ENCODE peak calls at places on chromosomes 4 and X, in seven cellular contexts. A is neuronal stem cell, S is H9, X is H1, T is mesendoderm, Z is IMR-90, M is trophoblast cell. V is an unnamed sample.

GRCh38 chr4:8848507-8849265 is 23.0 kb downstream of the HMX1 start:
- DNase-seq in A (no peak), S (peak; percentile 8), X (peak; percentile 35), T (no peak), Z (no peak), M (no peak), V (no peak)

GRCh38 chr4:1043658-1044468 is 32.4 kb downstream of the FGFRL1 start:
- DNase-seq in A (peak; percentile 63), S (peak; percentile 82), X (peak; percentile 73), T (peak; percentile 97), Z (peak; percentile 99), M (peak; percentile 93), V (peak; percentile 99)

GRCh38 chr4:143455211-143455610 is 58.3 kb upstream of the SMARCA5 start:
- DNase-seq in A (no peak), S (no peak), X (no peak), T (peak; percentile 32), Z (no peak), M (no peak), V (no peak)

GRCh38 chrX:17242470-17242869 is 132.5 kb upstream of the NHS start:
- DNase-seq in A (peak; percentile 42), S (no peak), X (peak; percentile 45), T (peak; percentile 19), Z (peak; percentile 55), M (peak; percentile 78), V (peak; percentile 18)

GRCh38 chr4:151193414-151193813 is 83.5 kb upstream of the PRSS48 start:
- DNase-seq in A (no peak), S (no peak), X (no peak), T (no peak), Z (no peak), M (no peak), V (no peak)

GRCh38 chr4:98662619-98663225 is 4.3 kb upstream of the TSPAN5 start:
- DNase-seq in A (no peak), S (peak; percentile 80), X (peak; percentile 64), T (peak; percentile 38), Z (peak; percentile 9), M (no peak), V (no peak)

GRCh38 chr4:76836860-76837564 is 60.9 kb downstream of the SOWAHB start:
- DNase-seq in A (no peak), S (no peak), X (no peak), T (no peak), Z (no peak), M (no peak), V (peak; percentile 17)

GRCh38 chr4:104677122-104677521 is 182.4 kb upstream of the CXXC4 start:
- DNase-seq in A (peak; percentile 49), S (peak; percentile 25), X (no peak), T (peak; percentile 43), Z (no peak), M (no peak), V (no peak)

GRCh38 chrX:45472968-45473367 is 272.3 kb upstream of the DIPK2B start:
- DNase-seq in A (no peak), S (no peak), X (no peak), T (no peak), Z (peak; percentile 68), M (no peak), V (peak; percentile 6)

GRCh38 chr4:71377561-71377960 is 38.7 kb downstream of the SLC4A4 start:
- DNase-seq in A (no peak), S (no peak), X (no peak), T (no peak), Z (peak; percentile 95), M (no peak), V (peak; percentile 93)

GRCh38 chr4:156751486-156751885 is 220.1 kb downstream of the PDGFC start:
- DNase-seq in A (no peak), S (no peak), X (no peak), T (no peak), Z (peak; percentile 42), M (no peak), V (peak; percentile 53)

GRCh38 chr4:747546-748170 is 42.0 kb downstream of the PCGF3 start:
- DNase-seq in A (no peak), S (no peak), X (no peak), T (no peak), Z (no peak), M (no peak), V (no peak)

GRCh38 chrX:14630724-14631123 is 101.4 kb downstream of the GLRA2 start:
- DNase-seq in A (no peak), S (no peak), X (no peak), T (peak; percentile 1), Z (no peak), M (no peak), V (no peak)

GRCh38 chrX:47687249-47687648 is 28.3 kb upstream of the UXT start:
- DNase-seq in A (no peak), S (no peak), X (no peak), T (no peak), Z (no peak), M (peak; percentile 57), V (no peak)

GRCh38 chrX:574355-574754 is 56.2 kb upstream of the SHOX start:
- DNase-seq in A (no peak), S (no peak), X (no peak), T (no peak), Z (no peak), M (no peak), V (no peak)

GRCh38 chr4:31365006-31365690 is 645.0 kb downstream of the PCDH7 start:
- DNase-seq in A (no peak), S (no peak), X (no peak), T (no peak), Z (no peak), M (no peak), V (no peak)

GRCh38 chr4:76449362-76449767 is 14.3 kb downstream of the SHROOM3 start:
- DNase-seq in A (no peak), S (no peak), X (no peak), T (no peak), Z (no peak), M (no peak), V (no peak)

GRCh38 chrX:154136627-154137161 is 7.3 kb upstream of the OPN1LW start:
- DNase-seq in A (peak; percentile 73), S (peak; percentile 80), X (peak; percentile 85), T (peak; percentile 85), Z (peak; percentile 25), M (peak; percentile 69), V (peak; percentile 59)

GRCh38 chr4:1247811-1248261 is 1.1 kb downstream of the CTBP1 start:
- DNase-seq in A (peak; percentile 17), S (peak; percentile 39), X (peak; percentile 71), T (no peak), Z (no peak), M (peak; percentile 56), V (peak; percentile 42)

GRCh38 chr4:80243274-80244018 is 23.0 kb upstream of the FGF5 start:
- DNase-seq in A (no peak), S (no peak), X (no peak), T (no peak), Z (no peak), M (no peak), V (no peak)

GRCh38 chr4:165101641-165102040 is 11.0 kb downstream of the TMEM192 start:
- DNase-seq in A (no peak), S (no peak), X (peak; percentile 28), T (peak; percentile 25), Z (no peak), M (no peak), V (no peak)

GRCh38 chr4:165095291-165095690 is 17.4 kb downstream of the TMEM192 start:
- DNase-seq in A (no peak), S (no peak), X (no peak), T (peak; percentile 88), Z (no peak), M (no peak), V (no peak)

GRCh38 chr4:165094873-165095272 is 17.8 kb downstream of the TMEM192 start:
- DNase-seq in A (no peak), S (no peak), X (no peak), T (no peak), Z (no peak), M (no peak), V (no peak)

DNA sequence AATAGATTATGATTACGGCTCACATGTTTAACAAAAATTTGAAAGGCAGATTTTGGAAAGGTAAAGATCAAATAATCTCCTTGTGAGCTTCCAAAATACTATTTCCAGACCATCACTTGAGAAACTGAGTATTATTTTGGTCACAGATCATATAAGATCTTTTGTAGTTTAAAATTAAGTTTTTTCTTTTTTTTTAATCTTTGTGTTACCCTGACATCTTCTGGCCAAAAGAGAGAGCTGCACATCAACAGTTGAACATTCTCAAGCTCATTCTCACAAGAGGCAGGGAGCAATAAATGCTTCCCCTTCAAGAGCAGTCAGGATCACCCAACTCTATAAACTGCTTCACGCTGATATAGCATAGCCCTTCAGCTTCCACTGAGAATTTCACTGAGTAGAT is 15.9 kb downstream of the TMEM192 start:
- DNase-seq in A (peak; percentile 11), S (no peak), X (no peak), T (peak; percentile 50), Z (peak; percentile 44), M (peak; percentile 44), V (peak; percentile 39)
- H2BK5ac ChIP-seq in A (no peak overlapping the region), S (no peak overlapping the region), X (no peak overlapping the region), T (no peak overlapping the region), Z (no peak overlapping the region), M (no peak overlapping the region), V (no peak overlapping the region)

DNA sequence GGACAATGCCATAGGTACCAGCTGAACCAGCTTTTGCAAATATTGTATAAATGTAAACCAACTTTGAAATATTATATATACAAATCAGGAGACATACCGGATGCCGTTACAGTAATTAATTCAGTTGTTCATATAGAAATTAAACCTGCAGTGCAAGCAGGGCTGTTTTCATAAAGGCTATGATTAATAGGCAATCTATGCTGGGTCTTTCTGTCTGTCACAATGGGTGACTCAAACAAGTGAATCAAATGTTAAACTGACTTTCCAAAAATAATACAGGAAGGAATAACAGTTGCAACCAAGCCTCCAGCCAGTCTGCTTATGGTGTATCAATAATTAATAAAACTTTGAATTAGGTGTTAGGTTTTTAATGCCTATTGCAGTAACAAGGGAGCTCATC is 43.9 kb downstream of the GABRB1 start:
- DNase-seq in A (no peak), S (no peak), X (no peak), T (no peak), Z (peak; percentile 54), M (no peak), V (no peak)
- H3K27ac ChIP-seq in A (no peak overlapping the region), S (no peak overlapping the region), X (no peak overlapping the region), T (no peak overlapping the region), Z (no peak overlapping the region), M (no peak overlapping the region), V (no peak overlapping the region)

GRCh38 chr4:64705989-64706388 is 296.7 kb upstream of the TECRL start:
- DNase-seq in A (no peak), S (no peak), X (no peak), T (no peak), Z (no peak), M (no peak), V (peak; percentile 3)
- H4K8ac ChIP-seq in A (no peak overlapping the region), S (no peak overlapping the region), X (no peak overlapping the region), T (no peak overlapping the region), Z (no peak overlapping the region), M (no peak overlapping the region), V (no peak overlapping the region)

DNA sequence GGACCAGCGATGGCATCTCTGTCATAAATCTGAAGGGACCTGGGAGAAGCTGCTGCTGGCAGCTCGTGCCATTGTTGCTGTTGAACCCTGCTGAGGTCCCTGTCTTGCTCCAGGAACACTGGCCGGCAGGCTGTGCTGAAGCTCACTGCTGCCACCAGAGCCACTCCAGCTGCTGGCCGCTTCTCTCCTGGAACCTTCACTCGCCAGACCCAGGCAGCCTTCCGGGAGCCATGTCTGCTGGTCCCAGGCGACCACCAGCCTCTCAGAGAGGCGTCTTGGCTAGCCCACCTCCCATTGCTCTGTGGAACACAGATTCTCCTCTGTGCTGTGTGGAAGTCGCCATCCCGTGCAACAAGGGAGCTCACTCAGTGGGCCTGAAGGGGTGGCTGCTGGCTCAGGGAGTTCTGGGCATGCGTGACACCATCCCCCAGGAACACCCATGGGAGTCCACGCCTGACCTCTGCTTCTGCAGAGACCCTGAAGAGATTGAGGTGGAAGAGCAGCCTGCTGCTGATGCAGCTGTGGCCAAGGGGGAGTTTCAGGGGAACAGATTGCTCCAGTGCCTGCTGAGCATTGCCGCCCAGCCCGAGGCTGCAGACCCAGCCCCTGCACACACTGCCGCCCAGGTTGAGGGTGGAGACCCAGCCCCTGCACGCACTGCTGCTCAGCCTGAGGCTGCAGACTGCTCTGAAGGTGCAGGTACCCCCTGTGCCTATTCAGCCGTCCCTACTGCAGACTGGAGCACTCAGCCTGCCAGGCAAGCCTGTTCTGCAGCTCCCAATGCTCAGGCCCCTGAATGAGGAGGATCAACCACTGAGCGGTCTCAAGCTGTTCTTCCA is 33.1 kb upstream of the CYP4V2 start:
- DNase-seq in A (no peak), S (no peak), X (no peak), T (no peak), Z (no peak), M (no peak), V (no peak)
- H2BK5ac ChIP-seq in A (peak overlapping the region; percentile 39), S (no peak overlapping the region), X (no peak overlapping the region), T (no peak overlapping the region), Z (no peak overlapping the region), M (no peak overlapping the region), V (no peak overlapping the region)